ENCODE peak calls at places on chromosomes 6 and 20, in four cellular contexts. Y is HCT116, B is GM23248, S is mammary epithelial cell. E is an unnamed sample.
A peak's percentile ranks its signal among the peaks of the same experiment; 100 is the strongest.

GRCh38 chr6:160534050-160534696 is 129.9 kb downstream of the LPA start:
- DNase-seq in S (peak; percentile 25), B (peak; percentile 54), Y (peak; percentile 18), E (peak; percentile 10)

GRCh38 chr6:76876922-76877553 is 586.3 kb downstream of the HTR1B start:
- DNase-seq in Y (no peak), B (peak; percentile 24), S (peak; percentile 61), E (no peak)

GRCh38 chr6:136889271-136890193 is 32.6 kb upstream of the SLC35D3 start:
- DNase-seq in B (no peak), Y (no peak), S (no peak), E (no peak)

GRCh38 chr6:6545616-6546317 is 42.8 kb upstream of the LY86 start:
- DNase-seq in S (no peak), B (no peak), Y (no peak), E (no peak)

GRCh38 chr6:136014454-136015421 is 163.2 kb downstream of the PDE7B start:
- DNase-seq in Y (no peak), S (no peak), B (peak; percentile 97), E (peak; percentile 100)

GRCh38 chr6:70398783-70399730 is 14.3 kb upstream of the FAM135A start:
- DNase-seq in Y (peak; percentile 97), S (peak; percentile 98), B (peak; percentile 56), E (peak; percentile 53)

GRCh38 chr6:144969873-144970272 is 684.7 kb downstream of the UTRN start:
- DNase-seq in S (no peak), B (no peak), Y (no peak), E (no peak)

GRCh38 chr20:61166324-61166723 is 85.7 kb upstream of the CDH4 start:
- DNase-seq in Y (no peak), S (no peak), B (peak; percentile 36), E (peak; percentile 41)

GRCh38 chr6:104896914-104897313 is 37.2 kb upstream of the HACE1 start:
- DNase-seq in S (no peak), Y (no peak), B (peak; percentile 21), E (no peak)

GRCh38 chr6:11354019-11354418 is 121.6 kb upstream of the NEDD9 start:
- DNase-seq in B (peak; percentile 47), S (peak; percentile 90), Y (no peak), E (peak; percentile 83)

GRCh38 chr6:46044876-46045617 is 29.4 kb upstream of the CLIC5 start:
- DNase-seq in B (peak; percentile 90), Y (peak; percentile 73), S (peak; percentile 90), E (peak; percentile 85)

GRCh38 chr6:75524322-75524972 is 30.8 kb upstream of the FILIP1 start:
- DNase-seq in S (no peak), B (peak; percentile 79), Y (peak; percentile 10), E (peak; percentile 96)

GRCh38 chr6:107235521-107235920 is 120.2 kb upstream of the BEND3 start:
- DNase-seq in Y (no peak), B (peak; percentile 1), S (peak; percentile 35), E (no peak)

GRCh38 chr6:127966616-127967015 is 65.8 kb upstream of the THEMIS start:
- DNase-seq in B (no peak), S (no peak), Y (no peak), E (peak; percentile 37)

GRCh38 chr20:56552911-56553629 is 20.0 kb downstream of the FAM209B start:
- DNase-seq in Y (no peak), B (no peak), S (no peak), E (no peak)

GRCh38 chr6:149445095-149445466 is 39.7 kb downstream of the ZC3H12D start:
- DNase-seq in S (no peak), B (no peak), Y (no peak), E (no peak)

GRCh38 chr6:168851460-168852103 is 402.1 kb downstream of the THBS2 start:
- DNase-seq in S (no peak), Y (no peak), B (peak; percentile 59), E (no peak)

GRCh38 chr20:688809-689208 is 13.2 kb upstream of the SCRT2 start:
- DNase-seq in Y (no peak), B (peak; percentile 65), S (peak; percentile 8), E (no peak)

GRCh38 chr6:72844614-72845013 is 222.8 kb downstream of the KCNQ5 start:
- DNase-seq in Y (no peak), B (no peak), S (no peak), E (no peak)

GRCh38 chr20:25336561-25337422 is 53.8 kb downstream of the ABHD12 start:
- DNase-seq in B (peak; percentile 12), S (peak; percentile 76), Y (no peak), E (peak; percentile 29)

GRCh38 chr6:87914637-87915395 is 132.8 kb upstream of the SPACA1 start:
- DNase-seq in S (peak; percentile 44), B (peak; percentile 32), Y (no peak), E (peak; percentile 39)

GRCh38 chr6:149492798-149493165 is 8.0 kb upstream of the ZC3H12D start:
- DNase-seq in S (no peak), B (no peak), Y (no peak), E (no peak)

GRCh38 chr6:14807130-14807529 is 438.7 kb upstream of the JARID2 start:
- DNase-seq in Y (no peak), S (no peak), B (no peak), E (no peak)

GRCh38 chr6:158852312-158853071 is 33.3 kb upstream of the EZR start:
- DNase-seq in S (peak; percentile 65), Y (no peak), B (no peak), E (no peak)

GRCh38 chr20:11716239-11716944 is 201.3 kb upstream of the BTBD3 start:
- DNase-seq in S (peak; percentile 71), B (peak; percentile 82), Y (peak; percentile 65), E (peak; percentile 94)

GRCh38 chr6:152338335-152339125 is 298.6 kb downstream of the SYNE1 start:
- DNase-seq in Y (no peak), B (peak; percentile 58), S (peak; percentile 8), E (no peak)

GRCh38 chr20:41086402-41087324 is 50.7 kb upstream of the PLCG1 start:
- DNase-seq in B (no peak), Y (no peak), S (peak; percentile 64), E (no peak)

GRCh38 chr6:133610974-133611373 is 277.9 kb upstream of the TCF21 start:
- DNase-seq in S (no peak), B (no peak), Y (no peak), E (no peak)

GRCh38 chr6:131924881-131925474 is 26.2 kb downstream of the CCN2 start:
- DNase-seq in B (peak; percentile 72), Y (peak; percentile 49), S (peak; percentile 37), E (peak; percentile 26)

GRCh38 chr6:132205946-132206345 is 195.3 kb downstream of the MOXD1 start:
- DNase-seq in S (no peak), B (peak; percentile 10), Y (no peak), E (peak; percentile 83)

GRCh38 chr6:7939864-7940228 is 29.3 kb upstream of the TXNDC5 start:
- DNase-seq in B (peak; percentile 44), S (no peak), Y (no peak), E (no peak)

GRCh38 chr6:130624046-130624445 is 203.2 kb upstream of the SMLR1 start:
- DNase-seq in S (peak; percentile 11), B (no peak), Y (no peak), E (peak; percentile 80)

GRCh38 chr6:11575408-11576033 is 38.0 kb downstream of the TMEM170B start:
- DNase-seq in S (peak; percentile 67), Y (peak; percentile 71), B (peak; percentile 86), E (peak; percentile 64)

GRCh38 chr6:3739311-3739897 is 12.1 kb downstream of the PXDC1 start:
- DNase-seq in S (no peak), Y (no peak), B (no peak), E (no peak)
- H4K20me1 ChIP-seq in S (no peaks in the 10 kb centered on the region), Y (no peaks in the 10 kb centered on the region), B (peaks cover 37% of the 10 kb centered on the region), E (peaks cover 99% of the 10 kb centered on the region)

DNA sequence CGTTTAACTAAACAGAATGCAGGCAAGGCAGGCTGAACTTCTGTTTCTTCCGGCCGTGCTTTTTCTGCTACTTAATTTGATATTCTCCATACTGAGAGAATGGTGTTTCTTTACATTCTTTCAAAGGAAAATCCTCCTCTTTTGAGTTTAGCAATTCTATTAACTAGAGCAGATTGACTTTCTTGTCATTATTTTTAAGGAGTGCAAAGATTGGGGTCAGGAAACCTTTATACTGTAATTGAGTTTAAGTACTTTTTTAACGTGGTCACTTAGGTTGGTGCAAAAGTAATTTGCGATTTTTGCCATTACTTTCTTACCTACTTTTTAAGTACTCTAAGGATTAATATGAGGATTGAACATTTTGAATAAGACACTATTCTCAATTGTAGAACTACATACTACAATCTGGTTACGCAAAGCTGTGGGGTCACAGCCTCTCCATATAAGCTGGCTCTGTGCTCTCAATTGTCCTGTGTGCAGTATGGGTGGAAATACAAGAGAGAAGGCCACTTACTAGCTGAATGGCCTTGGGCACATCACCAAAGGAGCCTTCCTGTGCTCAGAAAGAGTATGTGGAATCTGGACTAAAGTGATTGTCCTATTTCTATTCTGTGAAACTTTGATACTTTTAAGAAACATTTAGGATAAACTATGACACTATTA is 16.7 kb downstream of the HECA start:
- DNase-seq in S (no peak), B (no peak), Y (no peak), E (no peak)
- H4K20me1 ChIP-seq in S (no peaks in the 10 kb centered on the region), B (peaks cover 14% of the 10 kb centered on the region), Y (no peaks in the 10 kb centered on the region), E (peaks cover 29% of the 10 kb centered on the region)

DNA sequence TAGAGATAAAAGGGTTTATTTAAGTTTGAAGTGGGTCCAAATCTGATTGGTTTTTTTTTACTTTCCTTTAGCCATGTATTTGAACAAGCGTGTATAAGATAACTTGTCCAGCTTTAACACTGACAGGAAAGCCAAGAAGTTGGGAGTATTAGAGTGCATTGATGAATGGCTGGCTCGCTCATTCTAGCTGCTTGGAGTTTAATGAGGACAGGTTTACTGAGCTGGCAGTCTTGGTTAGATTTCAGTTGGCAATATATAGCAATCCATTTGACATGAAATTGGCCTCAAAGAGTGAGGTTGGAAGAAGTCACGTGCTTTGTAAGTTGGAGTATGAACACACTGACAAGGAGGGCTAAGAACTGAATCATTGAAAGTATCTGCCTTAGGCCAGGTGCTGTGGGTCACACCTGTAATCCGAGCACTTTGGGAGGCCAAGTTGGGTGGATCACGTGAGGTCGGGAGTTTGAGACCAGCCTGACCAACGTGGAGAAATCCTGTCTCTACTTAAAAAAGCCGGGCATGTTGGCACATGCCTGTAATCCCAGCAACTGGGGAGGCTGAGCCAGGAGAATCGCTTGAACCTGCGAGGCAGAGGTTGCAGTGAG is 13.7 kb downstream of the SRSF3 start:
- DNase-seq in S (peak; percentile 93), Y (no peak), B (no peak), E (no peak)
- H4K20me1 ChIP-seq in S (peaks cover 21% of the 10 kb centered on the region), Y (peaks cover 33% of the 10 kb centered on the region), B (peaks cover 26% of the 10 kb centered on the region), E (peaks cover 94% of the 10 kb centered on the region)

GRCh38 chr6:108609276-108609769 is 48.6 kb downstream of the FOXO3 start:
- DNase-seq in S (peak; percentile 76), B (peak; percentile 87), Y (peak; percentile 50), E (peak; percentile 93)
- H4K20me1 ChIP-seq in S (no peaks in the 10 kb centered on the region), B (peaks cover 48% of the 10 kb centered on the region), Y (peaks cover 17% of the 10 kb centered on the region), E (peaks cover 70% of the 10 kb centered on the region)

DNA sequence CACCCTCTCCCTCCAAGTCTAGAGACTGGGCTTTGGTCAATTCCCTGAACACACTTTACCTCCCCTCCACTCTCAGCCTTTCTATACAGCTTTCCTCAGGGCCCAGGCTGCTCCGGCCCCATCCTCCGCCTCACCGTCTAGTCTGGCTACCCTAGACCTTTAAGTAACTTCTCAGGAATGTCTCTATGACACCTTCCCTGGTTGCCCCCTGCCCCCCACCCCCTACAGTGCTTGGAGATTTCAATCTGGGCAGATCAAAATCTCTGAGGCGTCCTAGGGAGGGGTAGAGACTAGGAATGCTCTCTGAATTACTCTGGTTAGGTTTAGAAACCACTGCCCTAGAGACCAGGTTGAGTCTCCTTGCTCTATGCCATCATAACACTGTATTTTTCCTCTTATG is 6.1 kb downstream of the UBE2J1 start:
- DNase-seq in Y (no peak), B (no peak), S (no peak), E (no peak)
- H4K20me1 ChIP-seq in Y (peaks cover 4% of the 10 kb centered on the region), B (peaks cover 21% of the 10 kb centered on the region), S (no peaks in the 10 kb centered on the region), E (peaks cover 85% of the 10 kb centered on the region)